ENCODE peak calls at places on chromosomes 12 and 14, in nine cellular contexts. R is NCI-H2107, V is prostate gland, S is lower leg skin, G is posterior cingulate gyrus, N is HTR-8/SVneo, L is GM12865, F is cardiac septum, Q is substantia nigra. B is an unnamed sample.
A peak's percentile ranks its signal among the peaks of the same experiment; 100 is the strongest.

GRCh38 chr12:38555620-38556596 is 239.3 kb downstream of the ALG10B start:
- DNase-seq in Q (no peak), G (no peak), V (no peak), L (no peak), R (no peak), F (no peak), S (no peak), N (no peak), B (no peak)

GRCh38 chr12:57834086-57834876 is 12.2 kb downstream of the CTDSP2 start:
- DNase-seq in V (no peak), G (no peak), S (no peak), L (peak; percentile 47), Q (no peak), F (no peak), R (no peak), N (no peak), B (no peak)

GRCh38 chr12:28908646-28909045 is 240.4 kb upstream of the FAR2 start:
- DNase-seq in N (no peak), G (no peak), F (no peak), S (no peak), L (no peak), Q (no peak), V (no peak), R (no peak), B (no peak)

GRCh38 chr14:23078692-23079116 is 16.2 kb downstream of the ACIN1 start:
- DNase-seq in R (no peak), S (peak; percentile 91), V (no peak), N (peak; percentile 41), Q (no peak), G (no peak), F (peak; percentile 86), L (no peak), B (peak; percentile 90)

GRCh38 chr12:16350682-16351081 is 3.2 kb downstream of the MGST1 start:
- DNase-seq in N (no peak), R (no peak), F (no peak), V (peak; percentile 49), S (peak; percentile 72), L (no peak), Q (no peak), G (no peak), B (peak; percentile 81)

GRCh38 chr12:88624911-88625310 is 44.6 kb upstream of the KITLG start:
- DNase-seq in S (no peak), F (no peak), R (no peak), Q (no peak), N (no peak), L (no peak), V (no peak), G (no peak), B (no peak)

GRCh38 chr14:85562630-85563029 is 32.7 kb downstream of the FLRT2 start:
- DNase-seq in G (no peak), N (no peak), R (no peak), S (no peak), F (no peak), L (no peak), V (no peak), Q (no peak), B (no peak)

GRCh38 chr14:85061256-85061655 is 468.7 kb upstream of the FLRT2 start:
- DNase-seq in F (no peak), Q (no peak), L (no peak), R (no peak), V (no peak), N (no peak), G (no peak), S (no peak), B (no peak)

GRCh38 chr14:95722525-95723190 is 8.7 kb upstream of the TCL1A start:
- DNase-seq in F (no peak), S (no peak), V (no peak), R (no peak), Q (no peak), N (no peak), G (no peak), L (no peak), B (no peak)

GRCh38 chr14:68401320-68401719 is 391.5 kb downstream of the ZFP36L1 start:
- DNase-seq in R (no peak), F (no peak), V (no peak), G (no peak), L (peak; percentile 44), S (no peak), N (no peak), Q (no peak), B (no peak)

GRCh38 chr14:37623552-37623951 is 28.1 kb downstream of the TTC6 start:
- DNase-seq in F (no peak), L (no peak), V (peak; percentile 88), S (peak; percentile 26), Q (no peak), G (no peak), N (peak; percentile 15), R (no peak), B (no peak)

GRCh38 chr14:75295061-75295461 is 16.4 kb downstream of the FOS start:
- DNase-seq in L (peak; percentile 15), G (peak; percentile 92), Q (peak; percentile 36), F (peak; percentile 82), V (peak; percentile 50), N (peak; percentile 83), R (no peak), S (peak; percentile 78), B (peak; percentile 91)

GRCh38 chr12:108430926-108431325 is 84.2 kb upstream of the FICD start:
- DNase-seq in V (no peak), S (no peak), Q (no peak), G (no peak), F (no peak), N (no peak), L (no peak), R (no peak), B (no peak)

GRCh38 chr12:61563640-61564039 is 696.6 kb upstream of the USP15 start:
- DNase-seq in V (no peak), R (no peak), S (no peak), N (no peak), L (no peak), F (no peak), Q (no peak), G (no peak), B (no peak)

GRCh38 chr14:91685600-91685999 is 46.3 kb downstream of the CATSPERB start:
- DNase-seq in Q (no peak), R (no peak), V (no peak), S (no peak), F (no peak), G (no peak), N (no peak), L (no peak), B (no peak)

GRCh38 chr12:105382771-105383632 is 52.5 kb downstream of the C12orf75 start:
- DNase-seq in V (peak; percentile 30), L (peak; percentile 66), R (peak; percentile 8), N (peak; percentile 54), Q (no peak), G (no peak), F (no peak), S (no peak), B (no peak)

GRCh38 chr12:120064054-120064940 is 52.3 kb downstream of the RAB35 start:
- DNase-seq in R (no peak), L (no peak), F (no peak), Q (no peak), G (no peak), V (no peak), S (no peak), N (no peak), B (no peak)

GRCh38 chr14:60753264-60754126 is 18.9 kb downstream of the MNAT1 start:
- DNase-seq in L (peak; percentile 94), F (no peak), G (no peak), V (no peak), S (no peak), R (no peak), N (no peak), Q (no peak), B (no peak)

GRCh38 chr14:23610815-23611289 is 25.3 kb upstream of the DHRS2 start:
- DNase-seq in N (no peak), L (no peak), F (no peak), Q (no peak), R (no peak), G (no peak), V (no peak), S (no peak), B (no peak)

GRCh38 chr14:49615776-49616175 is 4.7 kb downstream of the RPL36AL start:
- DNase-seq in L (no peak), V (no peak), S (no peak), R (no peak), F (no peak), G (no peak), N (no peak), Q (no peak), B (no peak)

GRCh38 chr12:57754411-57755193 is at the start of gene MARCHF9:
- DNase-seq in G (no peak), R (peak; percentile 57), Q (no peak), L (peak; percentile 86), S (peak; percentile 65), F (peak; percentile 72), V (peak; percentile 73), N (no peak), B (no peak)

GRCh38 chr14:80491131-80491530 is 279.8 kb upstream of the DIO2 start:
- DNase-seq in Q (no peak), R (no peak), V (no peak), F (no peak), S (peak; percentile 48), N (no peak), L (peak; percentile 47), G (no peak), B (no peak)

GRCh38 chr12:11513288-11513687 is 117.9 kb upstream of the PRB2 start:
- DNase-seq in F (no peak), L (no peak), R (no peak), S (no peak), V (no peak), Q (no peak), N (no peak), G (no peak), B (no peak)

GRCh38 chr14:104309657-104310369 is 171.4 kb downstream of the KIF26A start:
- DNase-seq in L (no peak), N (no peak), Q (no peak), S (no peak), G (peak; percentile 63), V (no peak), R (no peak), F (peak; percentile 57), B (peak; percentile 62)

GRCh38 chr12:15883536-15883935 is 1.3 kb downstream of the STRAP start:
- DNase-seq in L (no peak), S (no peak), Q (no peak), V (no peak), G (no peak), F (no peak), R (no peak), N (no peak), B (no peak)

GRCh38 chr14:59116984-59117415 is 71.5 kb upstream of the DAAM1 start:
- DNase-seq in L (peak; percentile 44), Q (no peak), S (no peak), N (peak; percentile 58), R (peak; percentile 10), V (no peak), F (no peak), G (no peak), B (no peak)

GRCh38 chr12:124233846-124234620 is 60.9 kb upstream of the RFLNA start:
- DNase-seq in N (no peak), R (no peak), Q (no peak), V (no peak), F (no peak), S (no peak), L (no peak), G (no peak), B (no peak)

GRCh38 chr14:100726467-100726811 is 253 bp upstream of the DLK1 start:
- DNase-seq in F (no peak), Q (no peak), R (no peak), V (no peak), G (no peak), N (no peak), L (no peak), S (no peak), B (no peak)

GRCh38 chr14:92586001-92586947 is 72.7 kb downstream of the RIN3 start:
- DNase-seq in Q (no peak), L (peak; percentile 79), F (no peak), S (no peak), R (no peak), V (peak; percentile 21), G (no peak), N (peak; percentile 31), B (peak; percentile 88)

GRCh38 chr12:5264006-5264405 is 167.9 kb upstream of the NTF3 start:
- DNase-seq in N (no peak), L (no peak), G (no peak), F (no peak), R (no peak), V (no peak), Q (no peak), S (no peak), B (no peak)

GRCh38 chr12:94644141-94644575 is 6.2 kb downstream of the TMCC3 start:
- DNase-seq in L (peak; percentile 52), F (no peak), V (no peak), N (peak; percentile 14), S (no peak), R (no peak), Q (no peak), G (no peak), B (no peak)

B was measured in posterior vena cava.